ENCODE peak calls at places on chromosomes 1 and 21, in eight cellular contexts. S is lung microvascular endothelial cell; J is epithelial cell of esophagus; Z is neural crest cell; I is nephron progenitor cell; W is stimulated activated CD8-positive, alpha-beta memory T cell treated with anti-CD3 and anti-CD28 coated beads, Interleukin-7, amount 100 ng/mL, for 1 hour; K is central memory CD4-positive, alpha-beta T cell; U is HEK293T. O is an unnamed sample.

GRCh38 chr1:118711356-118711755 is 276.8 kb downstream of the TBX15 start:
- DNase-seq in S (no peak), J (no peak), Z (no peak), I (no peak), W (no peak), K (no peak), U (no peak), O (no peak)

GRCh38 chr21:44497641-44498243 is 42.3 kb downstream of the KRTAP10-1 start:
- DNase-seq in S (no peak), J (no peak), Z (no peak), I (no peak), W (no peak), K (no peak), U (no peak), O (no peak)

GRCh38 chr21:31731112-31731801 is 661 bp downstream of the SCAF4 start:
- DNase-seq in S (peak; percentile 48), J (no peak), Z (peak; percentile 48), I (peak; percentile 64), W (peak; percentile 10), K (peak; percentile 59), U (peak; percentile 43), O (no peak)

GRCh38 chr21:42445311-42445710 is 41.6 kb downstream of the UBASH3A start:
- DNase-seq in S (no peak), J (no peak), Z (no peak), I (no peak), W (no peak), K (no peak), U (no peak), O (no peak)

GRCh38 chr1:224676613-224677012 is 60.5 kb downstream of the CNIH3 start:
- DNase-seq in S (no peak), J (no peak), Z (no peak), I (no peak), W (no peak), K (no peak), U (no peak), O (no peak)

GRCh38 chr1:201542166-201543045 is 3.5 kb downstream of the NAV1 start:
- DNase-seq in S (no peak), J (no peak), Z (no peak), I (no peak), W (no peak), K (no peak), U (no peak), O (no peak)

GRCh38 chr1:172699111-172699510 is 40.2 kb downstream of the FASLG start:
- DNase-seq in S (peak; percentile 18), J (peak; percentile 94), Z (no peak), I (no peak), W (peak; percentile 52), K (peak; percentile 79), U (no peak), O (no peak)

GRCh38 chr1:183164350-183164749 is 21.7 kb upstream of the LAMC2 start:
- DNase-seq in S (no peak), J (peak; percentile 95), Z (no peak), I (no peak), W (no peak), K (no peak), U (no peak), O (no peak)

GRCh38 chr1:60825593-60825992 is 256.8 kb upstream of the NFIA start:
- DNase-seq in S (peak; percentile 86), J (no peak), Z (no peak), I (peak; percentile 35), W (no peak), K (no peak), U (peak; percentile 58), O (no peak)

GRCh38 chr1:52727114-52727586 is 897 bp downstream of the ZYG11B start:
- DNase-seq in S (peak; percentile 15), J (peak; percentile 12), Z (peak; percentile 7), I (peak; percentile 25), W (no peak), K (no peak), U (peak; percentile 17), O (no peak)

GRCh38 chr1:11761988-11762406 is at the start of gene C1orf167:
- DNase-seq in S (no peak), J (peak; percentile 32), Z (peak; percentile 29), I (peak; percentile 71), W (no peak), K (no peak), U (peak; percentile 79), O (no peak)

GRCh38 chr1:15680614-15681345 is 3.3 kb upstream of the PLEKHM2 start:
- DNase-seq in S (no peak), J (peak; percentile 98), Z (no peak), I (no peak), W (no peak), K (no peak), U (no peak), O (peak; percentile 76)